ENCODE peak calls at places on chromosomes 3 and 15, in six cellular contexts. N is WTC11, K is endothelial cell of umbilical vein, F is K562, I is H1, S is A549. W is an unnamed sample.

GRCh38 chr3:11948866-11949265 is 55.3 kb upstream of the SYN2 start:
- DNase-seq in N (no peak), K (no peak), F (no peak), I (no peak), S (no peak), W (no peak)

GRCh38 chr3:126413693-126414080 is 19.0 kb downstream of the CFAP100 start:
- DNase-seq in N (no peak), K (no peak), F (no peak), I (peak), S (no peak), W (no peak)

GRCh38 chr3:89697321-89697916 is 590.0 kb downstream of the EPHA3 start:
- DNase-seq in N (no peak), K (no peak), F (no peak), I (no peak), S (no peak), W (no peak)

GRCh38 chr15:48671381-48672022 is 26.0 kb upstream of the FBN1 start:
- DNase-seq in N (no peak), K (no peak), F (peak), I (no peak), S (no peak), W (no peak)

GRCh38 chr3:127406309-127407025 is 118.6 kb upstream of the PRR20G start:
- DNase-seq in N (no peak), K (no peak), F (peak), I (no peak), S (peak), W (peak)

GRCh38 chr15:55319537-55320325 is 709 bp downstream of the PIGB start:
- DNase-seq in N (no peak), K (no peak), F (peak), I (no peak), S (peak), W (no peak)

GRCh38 chr3:31636063-31636462 is 103.3 kb downstream of the STT3B start:
- DNase-seq in N (no peak), K (no peak), F (no peak), I (no peak), S (no peak), W (no peak)

GRCh38 chr3:27730774-27731659 is 8.9 kb upstream of the EOMES start:
- DNase-seq in N (no peak), K (no peak), F (no peak), I (peak), S (no peak), W (no peak)

GRCh38 chr3:128712848-128713247 is 13.1 kb upstream of the RAB7A start:
- DNase-seq in N (no peak), K (no peak), F (no peak), I (no peak), S (no peak), W (no peak)

GRCh38 chr3:160472344-160472743 is 22.8 kb upstream of the TRIM59 start:
- DNase-seq in N (no peak), K (no peak), F (no peak), I (no peak), S (no peak), W (no peak)

GRCh38 chr3:53042654-53043053 is 3.2 kb downstream of the SFMBT1 start:
- DNase-seq in N (no peak), K (no peak), F (no peak), I (no peak), S (no peak), W (no peak)

GRCh38 chr3:53045107-53045783 is 628 bp downstream of the SFMBT1 start:
- DNase-seq in N (peak), K (no peak), F (peak), I (peak), S (peak), W (no peak)

GRCh38 chr3:53043738-53044137 is 2.1 kb downstream of the SFMBT1 start:
- DNase-seq in N (no peak), K (no peak), F (no peak), I (peak), S (no peak), W (no peak)

GRCh38 chr3:53045784-53046170 is at the start of gene SFMBT1:
- DNase-seq in N (peak), K (peak), F (peak), I (peak), S (peak), W (no peak)

DNA sequence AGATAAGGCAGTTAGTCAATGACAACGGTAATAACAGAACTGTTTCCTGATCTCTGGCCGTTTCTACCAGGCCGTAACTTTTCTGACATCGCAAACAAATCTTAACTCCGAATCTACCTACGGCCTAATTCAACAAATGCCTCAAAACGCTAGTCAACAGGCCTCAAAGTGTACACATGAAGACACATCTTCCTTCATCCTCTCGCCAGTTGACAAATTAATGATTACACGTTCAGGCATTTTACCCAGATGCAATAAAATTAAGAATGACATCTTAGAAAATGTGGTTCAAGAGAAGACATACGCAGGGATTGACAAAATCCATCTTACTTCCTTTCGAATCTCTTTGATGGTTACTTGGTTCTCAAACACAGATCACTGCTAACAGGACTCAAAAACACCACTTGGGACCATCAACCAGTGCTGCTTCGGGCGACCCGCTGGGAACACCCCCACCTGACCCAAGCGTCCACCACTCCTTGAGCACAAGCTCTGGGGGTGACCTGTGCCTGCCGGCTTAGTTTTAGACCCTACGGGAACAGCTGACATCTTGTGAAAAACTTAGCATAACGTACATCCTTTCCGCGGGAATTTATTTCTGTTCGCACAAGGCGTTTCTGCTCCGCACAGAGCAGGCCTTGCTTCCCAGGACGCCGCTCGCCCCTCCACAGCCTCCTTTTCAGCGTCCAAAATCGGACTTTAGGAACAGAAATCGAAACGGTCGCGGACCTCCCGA is 1.3 kb downstream of the SFMBT1 start:
- DNase-seq in N (peak), K (peak), F (peak), I (peak), S (peak), W (no peak)
- TF ChIP-seq JUN in N (no peak), K (no peak), F (no peak), I (no peak), S (no peak), W (no peak)

GRCh38 chr3:85790445-85791030 is 831.7 kb downstream of the CADM2 start:
- DNase-seq in N (no peak), K (peak), F (no peak), I (no peak), S (no peak), W (no peak)
- TF ChIP-seq JUN in N (no peak), K (no peak), F (no peak), I (no peak), S (no peak), W (no peak)

DNA sequence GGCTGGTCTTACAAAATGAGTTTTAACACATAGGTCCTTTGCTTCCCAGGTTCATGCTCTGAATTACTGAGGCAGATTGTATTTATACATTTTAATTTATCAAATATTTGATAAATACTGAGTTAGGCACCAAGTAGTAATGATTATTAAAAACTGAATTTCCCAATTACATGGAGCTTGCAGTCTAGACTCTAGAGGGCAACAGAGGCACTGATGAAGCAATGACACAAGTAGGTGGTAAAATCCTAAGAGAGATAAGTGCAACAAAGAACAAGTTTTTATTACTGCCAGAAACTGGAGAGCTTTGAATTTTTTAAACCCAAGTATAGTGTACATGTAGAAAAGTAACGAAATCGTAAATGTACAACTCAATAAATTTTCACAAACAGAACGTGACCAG is 406.2 kb upstream of the RARB start:
- DNase-seq in N (no peak), K (peak), F (no peak), I (no peak), S (peak), W (peak)
- TF ChIP-seq JUN in N (no peak), K (no peak), F (no peak), I (no peak), S (no peak), W (no peak)

DNA sequence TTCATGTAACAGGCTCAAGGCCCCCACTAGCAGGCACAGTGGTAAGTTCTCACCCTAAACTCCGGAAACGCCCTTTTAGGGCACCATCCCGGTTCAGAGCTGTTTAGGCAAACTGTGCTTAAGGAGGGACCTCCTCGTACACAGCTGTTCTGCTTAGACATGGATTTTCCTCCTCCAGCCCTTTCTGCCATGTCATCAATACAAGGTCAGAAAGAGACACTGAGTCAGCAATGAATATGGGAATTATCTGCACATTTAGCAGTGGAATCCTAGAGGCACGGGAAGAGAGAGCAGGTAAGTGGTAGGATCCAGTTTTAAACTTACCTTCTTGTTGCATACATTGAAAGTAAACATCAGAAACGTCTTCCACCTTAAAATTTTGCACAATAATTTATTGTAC is 107.3 kb downstream of the KCNAB1 start:
- DNase-seq in N (no peak), K (no peak), F (no peak), I (no peak), S (no peak), W (no peak)
- TF ChIP-seq JUN in N (no peak), K (no peak), F (no peak), I (no peak), S (no peak), W (no peak)

GRCh38 chr3:14329842-14330241 is 72.6 kb upstream of the SLC6A6 start:
- DNase-seq in N (no peak), K (no peak), F (no peak), I (no peak), S (no peak), W (no peak)

GRCh38 chr3:14332392-14332791 is 70.0 kb upstream of the SLC6A6 start:
- DNase-seq in N (no peak), K (no peak), F (no peak), I (no peak), S (no peak), W (no peak)

GRCh38 chr3:14333215-14333614 is 69.2 kb upstream of the SLC6A6 start:
- DNase-seq in N (no peak), K (no peak), F (no peak), I (no peak), S (no peak), W (no peak)

GRCh38 chr3:14330508-14330907 is 71.9 kb upstream of the SLC6A6 start:
- DNase-seq in N (no peak), K (no peak), F (no peak), I (no peak), S (no peak), W (no peak)

DNA sequence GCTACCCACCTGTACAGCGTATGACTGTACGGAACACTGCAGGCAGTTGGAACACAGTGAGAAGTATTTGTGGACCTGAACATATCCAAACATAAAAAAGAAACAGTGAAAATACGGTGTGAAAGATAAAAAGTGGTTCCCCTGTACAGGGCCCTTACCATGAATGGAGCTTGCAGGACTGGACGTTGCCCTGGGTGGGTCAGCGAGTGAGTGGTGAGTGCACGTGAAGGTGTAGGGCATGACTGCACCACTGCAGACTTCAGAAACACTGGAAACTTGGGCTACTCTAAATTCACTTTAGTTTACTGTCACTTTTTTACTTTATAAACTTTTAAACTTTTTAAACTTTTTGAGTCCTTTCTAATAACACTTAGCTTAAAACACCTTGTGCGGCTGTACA is 71.1 kb upstream of the SLC6A6 start:
- DNase-seq in N (no peak), K (no peak), F (no peak), I (no peak), S (no peak), W (no peak)
- TF ChIP-seq JUN in N (no peak), K (no peak), F (no peak), I (no peak), S (no peak), W (no peak)

DNA sequence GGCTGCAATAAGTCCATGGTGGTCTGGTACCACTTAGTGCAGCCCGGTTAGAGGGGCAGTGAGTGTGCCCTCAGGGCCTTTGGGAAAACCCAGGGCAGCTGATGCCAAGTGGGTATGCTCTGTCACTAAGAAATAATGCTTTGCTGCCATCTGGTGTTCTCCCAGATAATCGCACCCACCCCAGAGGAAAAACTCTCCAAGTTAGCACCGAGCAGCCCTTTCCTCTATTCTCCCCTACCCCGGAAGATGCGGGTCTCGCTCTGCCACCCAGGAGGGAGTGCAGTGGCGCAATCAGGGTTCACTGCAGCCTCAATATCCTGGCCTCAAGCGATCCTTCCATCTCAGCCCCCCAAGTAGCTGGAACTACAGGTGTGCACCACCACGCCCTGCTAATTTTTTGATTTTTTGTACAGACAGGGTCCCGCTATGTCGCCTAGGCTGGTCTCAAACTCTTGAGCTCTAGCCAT is 21.3 kb upstream of the DAPK2 start:
- DNase-seq in N (peak), K (peak), F (peak), I (peak), S (peak), W (peak)
- TF ChIP-seq JUN in N (no peak), K (no peak), F (no peak), I (no peak), S (no peak), W (no peak)

W was measured in HepG2.